ENCODE peak calls at places on chromosomes 4 and X, in nine cellular contexts. One of them, this sample, is unnamed.

GRCh38 chrX:3124041-3124440 is 82.8 kb downstream of the ARSF start:
- DNase-seq in activated CD8-positive, alpha-beta T cell treated with anti-CD3 and anti-CD28 coated beads for 36 hours: no peak
- DNase-seq in NCI-H345: no peak
- DNase-seq in naive B cell: no peak
- DNase-seq in NCI-H1092 treated with DMSO at 0.1 percent for 48 hours: no peak
- DNase-seq in activated CD4-positive, alpha-beta T cell treated with anti-CD3 and anti-CD28 coated beads, Interleukin-2, amount 10 ng/mL, durations not matched to agents 7 days and 5 days: no peak
- DNase-seq in M059J: no peak
- DNase-seq in substantia nigra: no peak
- DNase-seq in stimulated activated CD4-positive, alpha-beta T cell treated with anti-CD3 and anti-CD28 coated beads, Interleukin-1b, Interleukin-23, amount 100 ng/mL, for 24 hours: no peak
- DNase-seq in this sample: no peak

GRCh38 chr4:81690871-81691270 is 219.2 kb upstream of the RASGEF1B start:
- DNase-seq in NCI-H345: no peak
- DNase-seq in substantia nigra: no peak
- DNase-seq in M059J: no peak
- DNase-seq in naive B cell: no peak
- DNase-seq in NCI-H1092 treated with DMSO at 0.1 percent for 48 hours: no peak
- DNase-seq in stimulated activated CD4-positive, alpha-beta T cell treated with anti-CD3 and anti-CD28 coated beads, Interleukin-1b, Interleukin-23, amount 100 ng/mL, for 24 hours: no peak
- DNase-seq in activated CD4-positive, alpha-beta T cell treated with anti-CD3 and anti-CD28 coated beads, Interleukin-2, amount 10 ng/mL, durations not matched to agents 7 days and 5 days: no peak
- DNase-seq in activated CD8-positive, alpha-beta T cell treated with anti-CD3 and anti-CD28 coated beads for 36 hours: no peak
- DNase-seq in this sample: no peak

GRCh38 chr4:95106408-95106928 is 348.7 kb downstream of the BMPR1B start:
- DNase-seq in NCI-H1092 treated with DMSO at 0.1 percent for 48 hours: no peak
- DNase-seq in NCI-H345: no peak
- DNase-seq in naive B cell: no peak
- DNase-seq in activated CD8-positive, alpha-beta T cell treated with anti-CD3 and anti-CD28 coated beads for 36 hours: no peak
- DNase-seq in activated CD4-positive, alpha-beta T cell treated with anti-CD3 and anti-CD28 coated beads, Interleukin-2, amount 10 ng/mL, durations not matched to agents 7 days and 5 days: no peak
- DNase-seq in stimulated activated CD4-positive, alpha-beta T cell treated with anti-CD3 and anti-CD28 coated beads, Interleukin-1b, Interleukin-23, amount 100 ng/mL, for 24 hours: no peak
- DNase-seq in M059J: peak
- DNase-seq in substantia nigra: no peak
- DNase-seq in this sample: no peak

GRCh38 chr4:181845617-181846016 is 397.6 kb upstream of the TENM3 start:
- DNase-seq in M059J: no peak
- DNase-seq in NCI-H1092 treated with DMSO at 0.1 percent for 48 hours: no peak
- DNase-seq in activated CD8-positive, alpha-beta T cell treated with anti-CD3 and anti-CD28 coated beads for 36 hours: no peak
- DNase-seq in stimulated activated CD4-positive, alpha-beta T cell treated with anti-CD3 and anti-CD28 coated beads, Interleukin-1b, Interleukin-23, amount 100 ng/mL, for 24 hours: no peak
- DNase-seq in naive B cell: no peak
- DNase-seq in NCI-H345: no peak
- DNase-seq in substantia nigra: no peak
- DNase-seq in activated CD4-positive, alpha-beta T cell treated with anti-CD3 and anti-CD28 coated beads, Interleukin-2, amount 10 ng/mL, durations not matched to agents 7 days and 5 days: no peak
- DNase-seq in this sample: no peak

GRCh38 chrX:24646745-24647182 is 383 bp downstream of the PCYT1B start:
- DNase-seq in activated CD4-positive, alpha-beta T cell treated with anti-CD3 and anti-CD28 coated beads, Interleukin-2, amount 10 ng/mL, durations not matched to agents 7 days and 5 days: peak
- DNase-seq in M059J: no peak
- DNase-seq in NCI-H345: peak
- DNase-seq in naive B cell: no peak
- DNase-seq in substantia nigra: no peak
- DNase-seq in stimulated activated CD4-positive, alpha-beta T cell treated with anti-CD3 and anti-CD28 coated beads, Interleukin-1b, Interleukin-23, amount 100 ng/mL, for 24 hours: no peak
- DNase-seq in activated CD8-positive, alpha-beta T cell treated with anti-CD3 and anti-CD28 coated beads for 36 hours: no peak
- DNase-seq in NCI-H1092 treated with DMSO at 0.1 percent for 48 hours: peak
- DNase-seq in this sample: no peak

GRCh38 chr4:5751918-5752802 is 41.2 kb downstream of the EVC start:
- DNase-seq in NCI-H345: no peak
- DNase-seq in activated CD4-positive, alpha-beta T cell treated with anti-CD3 and anti-CD28 coated beads, Interleukin-2, amount 10 ng/mL, durations not matched to agents 7 days and 5 days: no peak
- DNase-seq in NCI-H1092 treated with DMSO at 0.1 percent for 48 hours: no peak
- DNase-seq in activated CD8-positive, alpha-beta T cell treated with anti-CD3 and anti-CD28 coated beads for 36 hours: no peak
- DNase-seq in naive B cell: no peak
- DNase-seq in stimulated activated CD4-positive, alpha-beta T cell treated with anti-CD3 and anti-CD28 coated beads, Interleukin-1b, Interleukin-23, amount 100 ng/mL, for 24 hours: no peak
- DNase-seq in substantia nigra: no peak
- DNase-seq in M059J: peak
- DNase-seq in this sample: no peak

GRCh38 chr4:81207793-81208192 is 7.2 kb downstream of the PRKG2 start:
- DNase-seq in M059J: peak
- DNase-seq in activated CD4-positive, alpha-beta T cell treated with anti-CD3 and anti-CD28 coated beads, Interleukin-2, amount 10 ng/mL, durations not matched to agents 7 days and 5 days: no peak
- DNase-seq in substantia nigra: no peak
- DNase-seq in naive B cell: no peak
- DNase-seq in NCI-H345: no peak
- DNase-seq in NCI-H1092 treated with DMSO at 0.1 percent for 48 hours: no peak
- DNase-seq in stimulated activated CD4-positive, alpha-beta T cell treated with anti-CD3 and anti-CD28 coated beads, Interleukin-1b, Interleukin-23, amount 100 ng/mL, for 24 hours: no peak
- DNase-seq in activated CD8-positive, alpha-beta T cell treated with anti-CD3 and anti-CD28 coated beads for 36 hours: no peak
- DNase-seq in this sample: no peak

GRCh38 chr4:10093801-10094552 is 22.6 kb downstream of the WDR1 start:
- DNase-seq in activated CD4-positive, alpha-beta T cell treated with anti-CD3 and anti-CD28 coated beads, Interleukin-2, amount 10 ng/mL, durations not matched to agents 7 days and 5 days: peak
- DNase-seq in NCI-H345: no peak
- DNase-seq in activated CD8-positive, alpha-beta T cell treated with anti-CD3 and anti-CD28 coated beads for 36 hours: no peak
- DNase-seq in substantia nigra: no peak
- DNase-seq in M059J: no peak
- DNase-seq in naive B cell: no peak
- DNase-seq in NCI-H1092 treated with DMSO at 0.1 percent for 48 hours: no peak
- DNase-seq in stimulated activated CD4-positive, alpha-beta T cell treated with anti-CD3 and anti-CD28 coated beads, Interleukin-1b, Interleukin-23, amount 100 ng/mL, for 24 hours: no peak
- DNase-seq in this sample: peak

GRCh38 chrX:110706446-110706845 is 89.2 kb downstream of the CHRDL1 start:
- DNase-seq in activated CD4-positive, alpha-beta T cell treated with anti-CD3 and anti-CD28 coated beads, Interleukin-2, amount 10 ng/mL, durations not matched to agents 7 days and 5 days: no peak
- DNase-seq in naive B cell: no peak
- DNase-seq in NCI-H345: no peak
- DNase-seq in NCI-H1092 treated with DMSO at 0.1 percent for 48 hours: no peak
- DNase-seq in stimulated activated CD4-positive, alpha-beta T cell treated with anti-CD3 and anti-CD28 coated beads, Interleukin-1b, Interleukin-23, amount 100 ng/mL, for 24 hours: no peak
- DNase-seq in activated CD8-positive, alpha-beta T cell treated with anti-CD3 and anti-CD28 coated beads for 36 hours: no peak
- DNase-seq in M059J: peak
- DNase-seq in substantia nigra: no peak
- DNase-seq in this sample: no peak

GRCh38 chr4:93147524-93148212 is 680.9 kb upstream of the ATOH1 start:
- DNase-seq in activated CD8-positive, alpha-beta T cell treated with anti-CD3 and anti-CD28 coated beads for 36 hours: no peak
- DNase-seq in NCI-H345: peak
- DNase-seq in stimulated activated CD4-positive, alpha-beta T cell treated with anti-CD3 and anti-CD28 coated beads, Interleukin-1b, Interleukin-23, amount 100 ng/mL, for 24 hours: no peak
- DNase-seq in NCI-H1092 treated with DMSO at 0.1 percent for 48 hours: peak
- DNase-seq in M059J: no peak
- DNase-seq in substantia nigra: no peak
- DNase-seq in naive B cell: no peak
- DNase-seq in activated CD4-positive, alpha-beta T cell treated with anti-CD3 and anti-CD28 coated beads, Interleukin-2, amount 10 ng/mL, durations not matched to agents 7 days and 5 days: no peak
- DNase-seq in this sample: no peak

This sample was measured in activated naive CD4-positive, alpha-beta T cell treated with anti-CD3 and anti-CD28 coated beads for 36 hours.